ENCODE peak calls at places on chromosomes 13 and 19, in seven cellular contexts. R is left ventricle myocardium inferior, Z is AG09309, K is fibroblast of the aortic adventitia, V is omental fat pad, I is T follicular helper cell, G is H9. W is an unnamed sample.

GRCh38 chr19:17205237-17206140 is 9.7 kb upstream of the USE1 start:
- DNase-seq in I (peak), V (peak), R (peak), Z (no peak), K (peak), G (peak), W (peak)

GRCh38 chr19:33300016-33300981 is 2.0 kb downstream of the CEBPA start:
- DNase-seq in I (no peak), K (peak), Z (no peak), V (no peak), R (no peak), G (no peak), W (no peak)

GRCh38 chr13:108156749-108157148 is 58.6 kb downstream of the LIG4 start:
- DNase-seq in R (no peak), I (no peak), V (no peak), K (no peak), G (no peak), Z (no peak), W (no peak)

GRCh38 chr13:94886191-94886590 is 173.8 kb upstream of the SOX21 start:
- DNase-seq in Z (peak), I (no peak), R (no peak), V (no peak), G (no peak), K (peak), W (no peak)

GRCh38 chr13:95262837-95263381 is 38.3 kb downstream of the ABCC4 start:
- DNase-seq in G (no peak), K (no peak), Z (no peak), I (no peak), R (no peak), V (no peak), W (no peak)

GRCh38 chr13:44870456-44870929 is 118.8 kb downstream of the NUFIP1 start:
- DNase-seq in Z (no peak), K (no peak), I (no peak), V (no peak), R (peak), G (no peak), W (no peak)

GRCh38 chr13:79631260-79631659 is 150.3 kb downstream of the NDFIP2 start:
- DNase-seq in I (no peak), R (no peak), G (no peak), K (peak), V (no peak), Z (peak), W (no peak)

GRCh38 chr13:28314879-28315278 is 176.5 kb downstream of the PAN3 start:
- DNase-seq in V (no peak), G (no peak), Z (no peak), R (no peak), K (no peak), I (no peak), W (no peak)

GRCh38 chr13:83378901-83379300 is 503.4 kb downstream of the SLITRK1 start:
- DNase-seq in K (no peak), G (no peak), I (no peak), V (no peak), R (no peak), Z (no peak), W (no peak)

GRCh38 chr13:36325912-36326311 is 20.3 kb downstream of the SPART start:
- DNase-seq in K (no peak), G (peak), R (no peak), I (no peak), Z (no peak), V (no peak), W (no peak)

GRCh38 chr19:11964496-11964857 is 363 bp upstream of the ZNF763 start:
- DNase-seq in R (peak), Z (no peak), V (no peak), K (no peak), I (no peak), G (no peak), W (no peak)